ENCODE peak calls at places on chromosome 16, in four cellular contexts. D, Z, W and N are unnamed samples.
A peak's percentile ranks its signal among the peaks of the same experiment; 100 is the strongest.

GRCh38 chr16:70720431-70721201 is 34.8 kb upstream of the MTSS2 start:
- DNase-seq in D (no peak), Z (no peak), W (no peak), N (no peak)

GRCh38 chr16:69741519-69741918 is 13.2 kb downstream of the NOB1 start:
- DNase-seq in D (no peak), Z (no peak), W (no peak), N (no peak)

GRCh38 chr16:69564845-69565610 is 738 bp upstream of the NFAT5 start:
- DNase-seq in D (no peak), Z (no peak), W (no peak), N (no peak)

GRCh38 chr16:89491974-89492687 is 1.8 kb upstream of the ANKRD11 start:
- DNase-seq in D (no peak), Z (peak; percentile 57), W (no peak), N (no peak)

GRCh38 chr16:19948186-19949104 is 63.8 kb upstream of the GPRC5B start:
- DNase-seq in D (no peak), Z (no peak), W (no peak), N (no peak)

GRCh38 chr16:70678121-70678897 is 7.5 kb downstream of the MTSS2 start:
- DNase-seq in D (no peak), Z (no peak), W (no peak), N (no peak)

GRCh38 chr16:54106078-54106477 is 180.5 kb downstream of the IRX3 start:
- DNase-seq in D (no peak), Z (peak; percentile 28), W (no peak), N (no peak)

GRCh38 chr16:27460213-27460612 is 58.2 kb downstream of the IL21R start:
- DNase-seq in D (no peak), Z (no peak), W (no peak), N (no peak)

GRCh38 chr16:46857261-46857962 is 26.4 kb upstream of the C16orf87 start:
- DNase-seq in D (peak; percentile 55), Z (peak; percentile 27), W (no peak), N (no peak)

DNA sequence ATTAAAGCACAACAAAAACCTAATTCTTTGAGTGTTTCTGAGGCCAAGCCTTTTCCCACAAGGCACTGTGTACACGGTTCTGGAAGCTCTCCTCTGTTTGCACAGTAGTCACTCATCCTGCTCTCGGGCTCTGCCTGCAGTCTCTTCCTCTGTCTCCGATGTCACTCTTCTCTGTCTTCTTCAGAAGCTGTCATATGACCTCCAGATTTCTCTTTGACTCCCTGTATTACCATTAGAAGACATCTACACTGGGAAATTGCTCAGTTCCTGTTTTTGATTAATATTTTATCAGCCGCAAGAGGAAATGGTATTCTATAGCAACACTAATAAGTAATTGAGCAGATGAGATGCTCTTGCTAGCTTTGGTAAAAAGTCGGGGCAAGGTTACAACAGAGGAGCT is 422.9 kb downstream of the WWOX start:
- DNase-seq in D (no peak), Z (no peak), W (no peak), N (no peak)
- TF ChIP-seq EP300 in D (no peak), Z (no peak), W (no peak), N (no peak)

GRCh38 chr16:15888072-15888976 is at the start of gene CEP20:
- DNase-seq in D (peak; percentile 100), Z (peak; percentile 100), W (peak; percentile 95), N (peak; percentile 100)
- TF ChIP-seq EP300 in D (no peak), Z (peak; percentile 13), W (no peak), N (no peak)

GRCh38 chr16:72834499-72834898 is 213.4 kb downstream of the ZFHX3 start:
- DNase-seq in D (no peak), Z (no peak), W (no peak), N (no peak)

GRCh38 chr16:72833969-72834368 is 214.0 kb downstream of the ZFHX3 start:
- DNase-seq in D (no peak), Z (no peak), W (no peak), N (no peak)

GRCh38 chr16:72833491-72833890 is 214.4 kb downstream of the ZFHX3 start:
- DNase-seq in D (no peak), Z (no peak), W (no peak), N (no peak)

GRCh38 chr16:72836181-72836580 is 211.7 kb downstream of the ZFHX3 start:
- DNase-seq in D (no peak), Z (no peak), W (no peak), N (no peak)

GRCh38 chr16:72835041-72835440 is 212.9 kb downstream of the ZFHX3 start:
- DNase-seq in D (no peak), Z (no peak), W (no peak), N (no peak)
- TF ChIP-seq EP300 in D (no peak), Z (no peak), W (no peak), N (no peak)

GRCh38 chr16:8167436-8167835 is 422.9 kb downstream of the TMEM114 start:
- DNase-seq in D (no peak), Z (no peak), W (no peak), N (no peak)

GRCh38 chr16:8168016-8168415 is 422.3 kb downstream of the TMEM114 start:
- DNase-seq in D (no peak), Z (no peak), W (no peak), N (no peak)

GRCh38 chr16:8178271-8178670 is 412.0 kb downstream of the TMEM114 start:
- DNase-seq in D (no peak), Z (no peak), W (no peak), N (no peak)

GRCh38 chr16:8173111-8173644 is 417.1 kb downstream of the TMEM114 start:
- DNase-seq in D (peak; percentile 74), Z (peak; percentile 88), W (peak; percentile 2), N (no peak)
- TF ChIP-seq EP300 in D (no peak), Z (no peak), W (no peak), N (no peak)

DNA sequence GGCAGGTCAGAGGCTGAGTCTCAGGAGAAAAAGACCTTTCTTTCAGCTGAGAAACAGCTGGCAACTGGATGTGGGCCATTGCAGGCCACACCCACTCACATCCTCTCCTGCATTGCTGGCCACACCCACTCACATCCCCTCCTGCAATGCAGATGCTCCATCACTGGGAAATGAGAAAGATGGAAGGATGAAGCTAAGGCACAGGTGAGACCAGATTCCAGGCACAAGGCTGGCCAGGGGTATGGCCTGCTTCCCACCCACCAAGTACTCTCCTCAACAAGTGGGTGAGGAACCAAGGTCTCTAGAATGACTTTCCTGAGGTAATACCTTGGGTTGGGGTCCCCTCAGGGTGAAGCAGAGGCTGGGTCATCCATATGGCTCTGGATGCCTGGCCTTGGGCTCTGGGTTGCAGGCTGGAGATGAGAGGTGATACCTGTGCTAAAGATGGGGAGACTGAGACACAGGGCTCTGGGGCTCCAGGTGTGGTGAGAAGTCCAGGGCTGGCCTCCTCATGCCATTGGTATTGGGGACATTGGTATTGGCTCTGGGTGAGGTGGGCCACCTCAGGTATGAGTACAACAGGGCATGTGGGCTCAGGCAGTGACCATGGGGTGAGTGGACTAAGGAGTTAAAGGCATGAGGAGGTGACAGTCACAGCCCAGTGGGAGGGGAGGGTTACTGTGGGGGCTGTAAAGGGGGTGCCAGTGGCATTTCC is 1726.8 kb downstream of the TP53TG3F start:
- DNase-seq in D (no peak), Z (no peak), W (no peak), N (no peak)
- TF ChIP-seq EP300 in D (no peak), Z (no peak), W (no peak), N (no peak)

DNA sequence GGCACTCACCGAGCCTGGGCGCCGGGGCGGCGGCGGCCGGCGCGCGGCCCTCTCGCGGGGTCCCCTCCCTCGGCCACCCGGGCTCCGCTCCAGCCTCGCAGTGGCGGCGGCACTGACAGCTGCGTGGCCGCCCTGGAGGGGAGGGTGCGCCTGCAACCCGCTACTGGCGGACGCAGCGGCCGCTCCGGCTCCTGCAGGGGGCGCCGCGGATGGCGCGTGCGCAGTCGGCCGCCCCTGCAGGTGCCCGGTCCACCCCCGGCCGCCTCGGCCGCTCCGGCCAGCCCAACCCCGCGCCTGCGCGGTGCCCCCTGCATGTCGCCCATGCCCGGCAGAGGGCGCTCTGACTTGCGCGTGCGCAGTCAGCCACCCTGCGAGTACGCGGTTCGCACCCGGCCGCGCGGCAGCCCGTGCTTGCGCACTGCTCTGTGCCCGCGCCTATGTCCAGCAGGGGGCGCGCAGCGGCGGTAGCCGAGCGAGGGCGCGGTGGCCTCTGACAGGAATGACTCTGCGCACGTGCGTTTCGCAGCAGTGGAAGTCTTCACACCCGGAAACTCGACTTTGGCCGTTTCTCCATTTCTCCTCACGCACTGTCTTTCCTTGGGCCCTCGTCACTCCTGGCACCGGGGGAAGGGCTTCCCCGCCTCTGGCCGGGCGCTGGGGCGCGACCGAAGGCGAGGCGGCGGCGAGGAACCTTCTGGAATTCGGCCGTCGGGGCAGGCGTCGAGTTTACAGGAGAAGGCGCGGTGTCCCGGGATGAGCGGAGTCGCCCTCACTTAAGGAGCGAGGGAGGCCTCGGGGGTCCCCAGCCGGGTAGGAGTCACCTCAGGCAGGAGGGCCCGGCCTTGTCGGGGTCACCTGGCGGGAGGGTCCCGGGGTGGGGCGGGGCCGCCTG is at the start of gene ABCA3:
- DNase-seq in D (peak; percentile 84), Z (peak; percentile 99), W (peak; percentile 79), N (peak; percentile 95)
- TF ChIP-seq EP300 in D (no peak), Z (peak; percentile 36), W (peak; percentile 21), N (no peak)

GRCh38 chr16:57305159-57305811 is 20.8 kb upstream of the PLLP start:
- DNase-seq in D (no peak), Z (no peak), W (no peak), N (peak; percentile 65)

GRCh38 chr16:57303910-57304168 is 19.4 kb upstream of the PLLP start:
- DNase-seq in D (no peak), Z (no peak), W (no peak), N (no peak)

GRCh38 chr16:57306676-57307341 is 22.3 kb upstream of the PLLP start:
- DNase-seq in D (no peak), Z (no peak), W (no peak), N (peak; percentile 36)

GRCh38 chr16:57303021-57303909 is 18.8 kb upstream of the PLLP start:
- DNase-seq in D (no peak), Z (no peak), W (no peak), N (peak; percentile 49)

DNA sequence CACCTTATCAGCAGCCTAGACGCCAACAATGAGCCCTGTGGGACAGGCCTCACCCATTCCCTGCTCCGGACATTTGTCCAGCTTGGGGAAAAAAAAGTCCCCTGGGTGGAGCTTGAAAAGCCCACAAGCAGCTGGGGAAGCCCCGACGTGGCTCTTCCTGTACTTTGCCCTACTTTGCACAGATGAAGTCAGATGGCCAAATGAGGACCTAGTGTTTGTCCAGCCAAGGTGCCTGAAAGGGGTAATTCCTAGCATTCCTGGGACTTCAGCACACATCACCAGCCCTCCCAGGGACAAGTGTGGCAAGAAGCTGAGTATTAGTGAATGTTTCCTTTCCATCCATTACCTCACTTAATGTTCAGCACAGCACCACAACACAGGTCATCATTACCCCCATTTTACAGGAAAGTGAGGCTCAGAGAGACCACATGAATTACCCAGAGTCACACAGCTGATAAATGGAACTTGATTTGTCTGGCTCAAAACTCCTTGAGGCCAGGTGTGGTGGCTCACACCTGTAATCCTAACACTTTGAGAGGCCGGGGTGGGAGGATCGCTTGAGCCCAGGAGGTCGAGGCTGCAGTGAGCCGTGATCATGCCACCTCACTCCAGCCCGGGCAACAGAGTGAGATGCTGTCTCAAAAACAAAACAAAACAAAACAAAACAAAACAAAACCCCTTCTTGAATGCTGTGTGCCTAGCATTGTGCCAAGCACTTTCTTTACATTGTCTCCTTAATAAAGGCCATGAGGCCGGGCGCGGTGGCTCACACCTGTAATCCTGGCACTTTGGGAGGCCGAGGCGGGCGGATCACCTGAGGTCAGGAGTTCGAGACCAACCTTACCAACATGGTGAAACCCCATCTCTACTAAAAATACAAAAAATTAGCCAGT is 19.9 kb upstream of the PLLP start:
- DNase-seq in D (peak; percentile 63), Z (no peak), W (peak; percentile 40), N (peak; percentile 70)
- TF ChIP-seq EP300 in D (no peak), Z (no peak), W (no peak), N (no peak)